ENCODE peak calls at places on chromosomes 2 and 18, in seven cellular contexts. K, D, S, Y, P, L and O are unnamed samples. For H3K4me1, the result is how much of the 10 kb centered on the place peaks cover.

GRCh38 chr2:220152281-220152680 is 524.9 kb downstream of the SLC4A3 start:
- DNase-seq in Y (no peak), S (no peak), D (no peak), K (no peak), L (no peak), P (no peak), O (no peak)

GRCh38 chr18:47175283-47175894 is 775 bp downstream of the IER3IP1 start:
- DNase-seq in K (no peak), L (peak), P (no peak), Y (no peak), S (peak), D (peak), O (no peak)

GRCh38 chr2:144509001-144509545 is 10.8 kb downstream of the ZEB2 start:
- DNase-seq in K (no peak), P (no peak), Y (no peak), S (no peak), D (no peak), L (peak), O (no peak)

GRCh38 chr2:144170172-144170571 is 349.7 kb downstream of the ZEB2 start:
- DNase-seq in S (no peak), Y (no peak), L (no peak), K (no peak), P (no peak), D (no peak), O (no peak)

GRCh38 chr18:3504637-3505036 is 54.7 kb downstream of the TGIF1 start:
- DNase-seq in L (no peak), K (no peak), D (no peak), S (no peak), P (no peak), Y (no peak), O (no peak)

GRCh38 chr18:13831864-13832508 is 8.0 kb downstream of the MC5R start:
- DNase-seq in D (no peak), Y (no peak), L (peak), K (no peak), P (no peak), S (no peak), O (no peak)

GRCh38 chr2:112749755-112750559 is 14.5 kb downstream of the CKAP2L start:
- DNase-seq in K (peak), P (peak), S (peak), Y (peak), D (peak), L (peak), O (peak)

GRCh38 chr2:219269362-219270054 is 9.7 kb upstream of the DNAJB2 start:
- DNase-seq in D (no peak), P (peak), S (peak), Y (no peak), L (no peak), K (peak), O (no peak)

GRCh38 chr2:5695641-5696350 is 3.6 kb downstream of the SOX11 start:
- DNase-seq in Y (no peak), S (no peak), D (no peak), P (no peak), K (peak), L (peak), O (peak)

GRCh38 chr2:120576509-120577474 is 158.9 kb upstream of the GLI2 start:
- DNase-seq in L (no peak), Y (no peak), D (no peak), P (no peak), S (peak), K (no peak), O (no peak)

GRCh38 chr18:74768096-74768495 is 170.4 kb downstream of the ZNF407 start:
- DNase-seq in Y (no peak), K (no peak), L (no peak), P (no peak), S (no peak), D (no peak), O (no peak)

GRCh38 chr2:183037660-183038340 is 457 bp downstream of the NCKAP1 start:
- DNase-seq in S (peak), P (peak), D (no peak), K (peak), L (peak), Y (no peak), O (peak)

GRCh38 chr2:235097196-235097895 is 145.5 kb downstream of the SH3BP4 start:
- DNase-seq in P (no peak), S (no peak), D (no peak), K (no peak), Y (no peak), L (no peak), O (no peak)

GRCh38 chr2:235095569-235095968 is 143.8 kb downstream of the SH3BP4 start:
- DNase-seq in P (no peak), D (no peak), K (no peak), L (no peak), S (no peak), Y (no peak), O (no peak)

GRCh38 chr2:235098273-235098672 is 146.5 kb downstream of the SH3BP4 start:
- DNase-seq in L (no peak), S (no peak), P (no peak), Y (no peak), K (no peak), D (no peak), O (no peak)

GRCh38 chr2:235102987-235103386 is 151.2 kb downstream of the SH3BP4 start:
- DNase-seq in L (no peak), K (no peak), D (no peak), P (no peak), S (no peak), Y (no peak), O (no peak)

GRCh38 chr2:235098736-235099494 is 147.1 kb downstream of the SH3BP4 start:
- DNase-seq in D (no peak), S (no peak), Y (no peak), P (no peak), K (no peak), L (no peak), O (no peak)
- H3K27ac ChIP-seq in D (no peak), S (no peak), Y (no peak), P (no peak), K (no peak), L (no peak), O (no peak)

DNA sequence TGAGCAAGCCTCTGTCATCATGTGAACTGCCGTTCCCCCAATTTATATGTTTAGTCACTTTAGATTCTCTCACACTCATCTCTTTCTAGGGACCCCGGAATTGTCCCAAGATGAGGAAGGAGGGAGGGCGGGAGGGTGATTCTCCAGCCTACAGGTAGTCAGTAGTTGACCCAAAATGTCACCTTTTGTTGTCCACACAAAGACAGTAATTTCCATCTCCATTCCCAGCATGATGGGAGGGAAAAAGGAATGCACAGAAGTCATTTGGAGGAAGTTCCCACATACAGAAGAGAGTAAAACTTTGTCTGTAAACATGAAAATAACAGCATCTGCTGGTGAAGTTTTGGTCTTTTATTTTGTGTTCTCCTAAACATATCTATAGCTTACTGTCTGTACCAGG is 222.9 kb downstream of the KLHL29 start:
- DNase-seq in K (no peak), Y (no peak), D (no peak), S (no peak), P (no peak), L (no peak), O (no peak)
- H3K4me1 ChIP-seq in K (under half), Y (under half), D (under half), S (under half), P (under half), L (under half), O (under half)

GRCh38 chr2:233485726-233486125 is 80.9 kb downstream of the USP40 start:
- DNase-seq in K (no peak), P (no peak), D (no peak), Y (no peak), L (no peak), S (no peak), O (no peak)
- H3K27ac ChIP-seq in K (no peak), P (peak), D (no peak), Y (no peak), L (no peak), S (no peak), O (no peak)

DNA sequence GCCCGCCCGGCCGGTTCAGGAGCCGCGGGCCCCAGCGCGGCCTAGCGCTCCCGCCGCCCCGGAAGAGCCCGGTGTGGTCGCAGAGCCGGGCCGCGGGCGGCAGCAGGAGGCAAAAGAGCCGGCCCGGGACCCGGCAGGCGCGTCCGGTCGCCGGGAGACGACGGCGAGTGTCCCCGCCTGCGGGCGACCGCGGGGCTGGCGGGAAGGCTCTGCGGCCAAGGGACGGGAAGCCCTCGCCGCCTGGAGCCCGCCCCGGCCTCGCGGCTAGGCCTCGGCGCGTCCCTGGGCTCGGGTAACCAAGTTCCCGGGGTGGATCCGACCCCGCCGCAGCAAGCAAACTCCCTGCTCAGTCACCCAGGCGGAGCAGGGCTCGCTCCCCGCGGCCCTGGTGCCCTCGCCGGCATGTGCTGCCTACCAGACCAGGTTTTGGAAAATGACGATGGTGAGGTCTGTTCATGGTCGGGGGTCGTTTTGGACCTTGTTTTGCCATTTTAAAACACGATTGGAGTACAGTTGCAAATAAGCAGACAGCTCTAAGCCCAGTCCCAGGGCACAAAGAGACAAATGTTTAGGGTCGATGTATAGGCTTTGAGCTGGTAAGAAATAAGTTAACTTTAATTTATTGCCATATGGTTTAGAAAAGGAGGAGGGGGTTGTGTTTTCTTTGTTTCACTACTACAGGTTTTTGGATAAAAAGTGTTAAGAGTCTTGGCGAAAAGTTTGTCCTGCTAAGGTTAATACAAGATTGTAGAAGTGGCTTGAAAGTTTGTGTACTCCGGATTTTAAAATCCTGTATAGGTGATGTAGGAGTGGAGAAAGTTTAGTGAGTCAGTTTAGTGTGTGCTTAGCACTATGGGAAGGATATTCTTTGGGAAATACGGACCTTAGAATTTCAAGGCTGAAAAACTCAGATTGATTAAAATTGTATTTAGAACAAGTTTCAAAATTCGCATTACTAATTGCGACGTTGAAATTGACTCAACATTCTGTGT is 1.1 kb downstream of the KCMF1 start:
- DNase-seq in Y (peak), S (peak), K (peak), L (peak), D (peak), P (peak), O (peak)
- H3K4me1 ChIP-seq in Y (half or more), S (under half), K (under half), L (under half), D (half or more), P (half or more), O (under half)

GRCh38 chr2:160324917-160325316 is 124.8 kb upstream of the ITGB6 start:
- DNase-seq in Y (no peak), D (no peak), K (no peak), P (no peak), L (no peak), S (no peak), O (no peak)
- H3K27ac ChIP-seq in Y (no peak), D (no peak), K (no peak), P (no peak), L (no peak), S (no peak), O (no peak)

GRCh38 chr2:233435436-233436190 is 81.3 kb downstream of the DGKD start:
- DNase-seq in K (no peak), D (no peak), L (no peak), P (no peak), Y (no peak), S (no peak), O (no peak)

GRCh38 chr2:233436191-233436581 is 81.9 kb downstream of the DGKD start:
- DNase-seq in D (no peak), P (no peak), S (no peak), Y (no peak), K (no peak), L (no peak), O (no peak)

GRCh38 chr2:233433794-233434193 is 79.5 kb downstream of the DGKD start:
- DNase-seq in D (no peak), K (no peak), L (no peak), Y (no peak), S (no peak), P (no peak), O (no peak)

GRCh38 chr2:233433029-233433428 is 78.7 kb downstream of the DGKD start:
- DNase-seq in P (no peak), D (no peak), Y (no peak), K (no peak), S (no peak), L (no peak), O (no peak)

DNA sequence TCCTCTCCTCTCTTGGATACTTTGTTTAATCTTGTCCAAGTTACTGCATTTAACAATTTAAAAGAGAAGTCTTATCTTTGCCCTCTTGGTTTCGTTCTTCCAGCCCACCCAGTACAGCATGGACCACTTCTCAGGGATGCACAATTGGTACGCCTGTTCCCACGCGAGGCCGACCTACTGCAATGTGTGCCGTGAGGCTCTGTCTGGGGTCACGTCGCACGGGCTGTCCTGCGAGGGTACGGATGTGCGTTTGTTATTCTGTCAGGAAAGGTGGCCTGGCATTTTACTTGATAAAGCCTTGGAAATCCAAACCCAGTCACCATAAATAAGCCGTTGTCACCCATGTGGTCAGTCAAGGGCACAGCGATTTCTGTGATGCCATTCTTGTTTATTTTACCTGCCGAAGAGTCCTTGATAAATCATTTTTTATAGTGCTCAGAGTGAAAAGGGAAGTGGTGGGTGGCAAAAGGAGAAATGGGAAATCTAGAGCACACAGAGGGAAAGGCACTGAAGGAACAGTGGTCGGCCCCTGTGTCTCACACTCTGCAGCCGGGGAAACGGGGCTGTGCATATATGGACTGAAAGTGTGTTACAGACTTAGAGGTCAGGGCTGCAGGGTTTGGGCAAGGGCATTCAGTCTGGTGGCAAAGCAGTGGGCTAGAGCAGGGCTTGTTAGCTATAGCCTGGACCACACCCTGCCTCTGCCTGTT is 80.5 kb downstream of the DGKD start:
- DNase-seq in P (no peak), S (no peak), L (no peak), D (no peak), Y (no peak), K (no peak), O (no peak)
- H3K4me1 ChIP-seq in P (under half), S (under half), L (under half), D (under half), Y (under half), K (under half), O (under half)

GRCh38 chr2:178542569-178542968 is 62.3 kb downstream of the PLEKHA3 start:
- DNase-seq in L (no peak), S (no peak), P (no peak), D (no peak), K (no peak), Y (no peak), O (no peak)
- H3K27ac ChIP-seq in L (no peak), S (no peak), P (no peak), D (no peak), K (no peak), Y (no peak), O (no peak)

GRCh38 chr2:231476920-231477319 is 12.6 kb upstream of the NCL start:
- DNase-seq in D (no peak), S (no peak), P (no peak), L (no peak), K (no peak), Y (no peak), O (no peak)

GRCh38 chr2:231480781-231481180 is 16.5 kb upstream of the NCL start:
- DNase-seq in D (no peak), Y (no peak), P (no peak), K (no peak), L (no peak), S (no peak), O (no peak)

GRCh38 chr2:231472816-231473215 is 8.5 kb upstream of the NCL start:
- DNase-seq in P (no peak), S (no peak), L (no peak), Y (no peak), K (no peak), D (no peak), O (no peak)

GRCh38 chr2:231479455-231479854 is 15.2 kb upstream of the NCL start:
- DNase-seq in Y (no peak), D (no peak), P (no peak), K (no peak), S (no peak), L (no peak), O (no peak)

GRCh38 chr2:231475965-231476364 is 11.7 kb upstream of the NCL start:
- DNase-seq in P (no peak), L (no peak), Y (no peak), S (no peak), K (no peak), D (no peak), O (no peak)
- H3K4me1 ChIP-seq in P (under half), L (under half), Y (under half), S (under half), K (under half), D (under half), O (under half)